ENCODE peak calls at places on chromosomes 6 and 20, in six cellular contexts. Q, W, C, I, V and F are unnamed samples.

GRCh38 chr20:59010995-59011873 is 4.2 kb upstream of the CTSZ start:
- DNase-seq in Q (peak), W (peak), C (peak), I (no peak), V (peak), F (peak)

GRCh38 chr6:149317656-149318571 is at the start of gene TAB2:
- DNase-seq in Q (peak), W (peak), C (no peak), I (peak), V (peak), F (peak)

GRCh38 chr6:158418501-158418900 is 106.2 kb downstream of the TULP4 start:
- DNase-seq in Q (no peak), W (no peak), C (no peak), I (no peak), V (no peak), F (no peak)

GRCh38 chr6:72246926-72247325 is 360.6 kb downstream of the RIMS1 start:
- DNase-seq in Q (no peak), W (no peak), C (no peak), I (peak), V (peak), F (no peak)

GRCh38 chr6:134217516-134218140 is 100.3 kb downstream of the SGK1 start:
- DNase-seq in Q (no peak), W (no peak), C (no peak), I (no peak), V (no peak), F (no peak)

GRCh38 chr6:43378631-43379030 is 9.2 kb upstream of the ZNF318 start:
- DNase-seq in Q (no peak), W (no peak), C (no peak), I (no peak), V (no peak), F (no peak)

GRCh38 chr6:47187883-47188587 is 121.7 kb downstream of the TNFRSF21 start:
- DNase-seq in Q (no peak), W (no peak), C (no peak), I (no peak), V (peak), F (no peak)

GRCh38 chr6:16909599-16910360 is 148.5 kb upstream of the ATXN1 start:
- DNase-seq in Q (no peak), W (no peak), C (no peak), I (no peak), V (no peak), F (no peak)